ENCODE peak calls at places on chromosome 20, in six cellular contexts. R is activated gamma-delta T cell treated with Interleukin-2 at 50 U/mL for 16 hours; D is progenitor cell of endocrine pancreas; M is DMS53; F is stimulated activated CD4-positive, alpha-beta T cell treated with anti-CD3 and anti-CD28 coated beads, Interleukin-2, amount 100 ng/mL, for 24 hours; J is BJ. I is an unnamed sample.

GRCh38 chr20:48928832-48929725 is 7.6 kb downstream of the ARFGEF2 start:
- DNase-seq in M (no peak), R (no peak), D (no peak), F (no peak), J (peak; percentile 50), I (no peak)

GRCh38 chr20:40251284-40251932 is 437.6 kb downstream of the MAFB start:
- DNase-seq in F (no peak), M (peak; percentile 58), D (no peak), R (no peak), J (no peak), I (peak; percentile 23)

GRCh38 chr20:6473197-6473596 is 294.3 kb upstream of the BMP2 start:
- DNase-seq in R (no peak), M (no peak), D (no peak), J (no peak), F (no peak), I (no peak)

GRCh38 chr20:9200620-9201019 is 131.7 kb downstream of the PLCB4 start:
- DNase-seq in M (peak; percentile 47), R (no peak), F (no peak), D (no peak), J (peak; percentile 51), I (no peak)

GRCh38 chr20:9146649-9147048 is 77.8 kb downstream of the PLCB4 start:
- DNase-seq in M (no peak), F (no peak), D (no peak), J (no peak), R (no peak), I (no peak)

GRCh38 chr20:58309607-58310290 is at the start of gene RAB22A:
- DNase-seq in M (peak; percentile 89), J (no peak), F (peak; percentile 82), R (peak; percentile 78), D (peak; percentile 67), I (peak; percentile 61)

GRCh38 chr20:18615020-18615652 is 27.3 kb downstream of the DTD1 start:
- DNase-seq in F (no peak), M (no peak), J (no peak), D (no peak), R (no peak), I (no peak)

GRCh38 chr20:50996901-50997830 is 25.7 kb downstream of the KCNG1 start:
- DNase-seq in M (no peak), R (no peak), F (no peak), D (no peak), J (no peak), I (no peak)

GRCh38 chr20:63416631-63417030 is 55.5 kb upstream of the CHRNA4 start:
- DNase-seq in M (no peak), D (no peak), F (no peak), J (no peak), R (no peak), I (peak; percentile 50)

GRCh38 chr20:47466193-47466592 is 35.5 kb upstream of the NCOA3 start:
- DNase-seq in J (no peak), F (no peak), D (no peak), R (no peak), M (no peak), I (no peak)

GRCh38 chr20:64079273-64080012 is at the start of gene RGS19:
- DNase-seq in F (peak; percentile 64), J (peak; percentile 7), R (peak; percentile 61), M (peak; percentile 87), D (peak; percentile 51), I (peak; percentile 57)

GRCh38 chr20:58981564-58982364 is 708 bp downstream of the NELFCD start:
- DNase-seq in M (peak; percentile 49), F (no peak), J (no peak), R (no peak), D (no peak), I (peak; percentile 43)

GRCh38 chr20:10111144-10111771 is 76.5 kb downstream of the ANKEF1 start:
- DNase-seq in D (no peak), R (no peak), J (no peak), F (no peak), M (peak; percentile 98), I (peak; percentile 65)

GRCh38 chr20:42741906-42742305 is 447.8 kb downstream of the PTPRT start:
- DNase-seq in D (no peak), M (no peak), J (no peak), R (no peak), F (no peak), I (no peak)

GRCh38 chr20:33328157-33328556 is 45.1 kb downstream of the BPIFB1 start:
- DNase-seq in J (no peak), R (no peak), F (no peak), M (no peak), D (no peak), I (no peak)

GRCh38 chr20:56924976-56925695 is 296.0 kb downstream of the TFAP2C start:
- DNase-seq in J (no peak), M (no peak), D (peak; percentile 21), R (no peak), F (no peak), I (no peak)

GRCh38 chr20:57566399-57566798 is 5.5 kb downstream of the PCK1 start:
- DNase-seq in J (no peak), R (no peak), M (no peak), D (no peak), F (no peak), I (no peak)

GRCh38 chr20:31708839-31709534 is 13.7 kb downstream of the BCL2L1 start:
- DNase-seq in R (no peak), F (no peak), D (no peak), M (peak; percentile 96), J (no peak), I (peak; percentile 99)

GRCh38 chr20:53757472-53757913 is 163.9 kb upstream of the ZNF217 start:
- DNase-seq in F (no peak), J (no peak), M (peak; percentile 79), R (no peak), D (no peak), I (peak; percentile 64)

GRCh38 chr20:60013296-60014142 is 55.3 kb downstream of the CDH26 start:
- DNase-seq in F (no peak), R (no peak), D (no peak), M (no peak), J (peak; percentile 27), I (no peak)